ENCODE peak calls at places on chromosome 16, in ten cellular contexts. G is mesendoderm, O is lower lobe of right lung, S is ovary, X is uterus, Y is tibial artery, Z is right lobe of liver, U is thoracic aorta, R is fibroblast of lung, D is endodermal cell. F is an unnamed sample.

GRCh38 chr16:9123871-9124270 is 32.4 kb downstream of the HAPSTR1 start:
- DNase-seq in S (no peak), U (no peak), O (peak; percentile 86), Z (peak; percentile 76), X (no peak), R (no peak), G (no peak), D (no peak), Y (peak; percentile 76), F (peak; percentile 89)

GRCh38 chr16:89401641-89402445 is 88.5 kb downstream of the ANKRD11 start:
- DNase-seq in O (no peak), D (no peak), Z (no peak), S (no peak), X (no peak), G (no peak), U (no peak), R (no peak), Y (no peak), F (peak; percentile 38)

GRCh38 chr16:84924339-84925091 is 86.8 kb downstream of the ZDHHC7 start:
- DNase-seq in U (no peak), D (no peak), X (no peak), S (peak; percentile 54), O (no peak), Z (peak; percentile 50), Y (no peak), G (no peak), R (peak; percentile 48), F (peak; percentile 84)

GRCh38 chr16:19884021-19884485 is 595 bp downstream of the GPRC5B start:
- DNase-seq in O (peak; percentile 47), U (no peak), R (no peak), D (peak; percentile 80), X (peak; percentile 23), Y (no peak), S (peak; percentile 45), G (peak; percentile 47), Z (peak; percentile 33), F (peak; percentile 80)

GRCh38 chr16:78684655-78685400 is 585.4 kb downstream of the WWOX start:
- DNase-seq in O (no peak), Z (no peak), R (peak; percentile 58), S (no peak), D (no peak), Y (peak; percentile 67), G (no peak), X (peak; percentile 75), U (no peak), F (no peak)

GRCh38 chr16:57528499-57529323 is 7.7 kb downstream of the CCDC102A start:
- DNase-seq in Y (peak; percentile 57), R (no peak), X (peak; percentile 16), D (peak; percentile 95), O (peak; percentile 44), G (peak; percentile 83), Z (no peak), S (peak; percentile 16), U (no peak), F (peak; percentile 73)

GRCh38 chr16:85321856-85322271 is 209.6 kb upstream of the CIBAR2 start:
- DNase-seq in R (peak; percentile 99), X (peak; percentile 91), U (peak; percentile 95), O (peak; percentile 89), G (no peak), S (peak; percentile 93), Y (peak; percentile 100), D (no peak), Z (peak; percentile 95), F (peak; percentile 99)

GRCh38 chr16:49116873-49117272 is 164.8 kb downstream of the CBLN1 start:
- DNase-seq in X (no peak), D (no peak), U (no peak), Y (no peak), R (no peak), S (no peak), G (peak; percentile 16), O (no peak), Z (no peak), F (no peak)

GRCh38 chr16:11264155-11264832 is 4.8 kb downstream of the TNP2 start:
- DNase-seq in D (no peak), U (no peak), O (no peak), X (no peak), G (no peak), Z (no peak), S (no peak), Y (no peak), R (no peak), F (no peak)

GRCh38 chr16:88331989-88332920 is 50.5 kb upstream of the ZNF469 start:
- DNase-seq in X (peak; percentile 65), D (no peak), U (peak; percentile 36), R (peak; percentile 100), O (no peak), S (no peak), Y (peak; percentile 94), G (peak; percentile 8), Z (no peak), F (peak; percentile 73)

GRCh38 chr16:53506254-53506653 is 3.2 kb upstream of the AKTIP start:
- DNase-seq in D (no peak), Z (no peak), O (no peak), Y (no peak), R (no peak), G (no peak), U (no peak), S (no peak), X (no peak), F (no peak)

GRCh38 chr16:68782198-68783174 is 45.4 kb downstream of the CDH1 start:
- DNase-seq in R (no peak), S (no peak), G (no peak), D (no peak), O (no peak), X (no peak), Z (no peak), Y (no peak), U (no peak), F (no peak)

DNA sequence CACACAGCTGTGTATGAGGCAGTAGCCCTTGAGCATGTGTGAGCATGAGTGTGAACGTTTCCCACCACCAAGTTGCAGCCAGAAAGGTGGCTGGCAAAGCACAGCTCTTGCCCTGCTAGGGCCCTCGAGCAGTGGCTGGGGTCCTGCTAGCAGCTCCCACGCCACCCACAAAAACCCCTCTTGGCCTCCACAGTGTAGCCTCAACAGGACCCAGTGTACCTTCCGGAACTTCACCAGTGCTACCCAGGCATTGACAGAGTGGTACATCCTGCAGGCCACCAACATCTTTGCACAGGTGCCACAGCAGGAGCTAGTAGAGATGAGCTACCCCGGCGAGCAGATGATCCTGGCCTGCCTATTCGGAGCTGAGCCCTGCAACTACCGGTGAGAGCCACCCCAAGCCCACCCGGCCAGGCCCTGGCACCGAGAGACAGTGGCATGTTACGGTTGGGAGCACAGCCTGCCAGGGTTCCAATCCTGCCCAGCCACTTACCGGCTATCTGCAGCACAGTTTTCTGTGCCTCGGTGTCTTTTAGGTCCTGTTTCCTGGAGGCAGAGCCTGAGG is 53.1 kb downstream of the SCNN1B start:
- DNase-seq in D (no peak), U (no peak), S (no peak), Z (no peak), G (no peak), R (no peak), O (peak; percentile 19), X (no peak), Y (peak; percentile 51), F (peak; percentile 41)
- H3K4me1 ChIP-seq in D (no peaks in the 10 kb centered on the region), U (no peaks in the 10 kb centered on the region), S (no peaks in the 10 kb centered on the region), Z (no peaks in the 10 kb centered on the region), G (no peaks in the 10 kb centered on the region), R (no peaks in the 10 kb centered on the region), O (no peaks in the 10 kb centered on the region), X (no peaks in the 10 kb centered on the region), Y (no peaks in the 10 kb centered on the region), F (no peaks in the 10 kb centered on the region)

DNA sequence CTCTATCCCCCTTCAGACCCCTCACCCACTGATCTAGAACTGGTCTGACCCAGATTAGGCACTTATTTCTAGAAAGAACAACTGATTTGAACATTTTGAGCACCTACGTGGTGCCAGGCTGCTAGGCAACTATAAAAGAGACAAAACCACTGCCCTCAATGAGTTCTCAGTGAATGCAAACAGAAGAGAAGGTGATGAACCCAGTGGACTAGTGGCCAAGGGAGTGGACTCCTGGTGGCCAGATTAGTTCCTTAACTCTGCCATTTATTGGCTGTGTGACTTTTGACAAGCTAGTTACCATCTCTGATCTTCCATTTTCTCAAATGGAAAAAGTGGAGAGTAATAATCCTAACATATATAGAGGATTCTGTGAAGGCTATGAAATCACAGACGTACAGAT is 259.1 kb upstream of the SALL1 start:
- DNase-seq in R (no peak), X (no peak), O (no peak), Y (no peak), U (no peak), Z (no peak), S (no peak), D (no peak), G (no peak), F (no peak)
- H3K27ac ChIP-seq in R (no peak overlapping the region), X (no peak overlapping the region), O (no peak overlapping the region), Y (no peak overlapping the region), U (no peak overlapping the region), Z (peak overlapping the region; percentile 73), S (no peak overlapping the region), D (no peak overlapping the region), G (no peak overlapping the region), F (no peak overlapping the region)

DNA sequence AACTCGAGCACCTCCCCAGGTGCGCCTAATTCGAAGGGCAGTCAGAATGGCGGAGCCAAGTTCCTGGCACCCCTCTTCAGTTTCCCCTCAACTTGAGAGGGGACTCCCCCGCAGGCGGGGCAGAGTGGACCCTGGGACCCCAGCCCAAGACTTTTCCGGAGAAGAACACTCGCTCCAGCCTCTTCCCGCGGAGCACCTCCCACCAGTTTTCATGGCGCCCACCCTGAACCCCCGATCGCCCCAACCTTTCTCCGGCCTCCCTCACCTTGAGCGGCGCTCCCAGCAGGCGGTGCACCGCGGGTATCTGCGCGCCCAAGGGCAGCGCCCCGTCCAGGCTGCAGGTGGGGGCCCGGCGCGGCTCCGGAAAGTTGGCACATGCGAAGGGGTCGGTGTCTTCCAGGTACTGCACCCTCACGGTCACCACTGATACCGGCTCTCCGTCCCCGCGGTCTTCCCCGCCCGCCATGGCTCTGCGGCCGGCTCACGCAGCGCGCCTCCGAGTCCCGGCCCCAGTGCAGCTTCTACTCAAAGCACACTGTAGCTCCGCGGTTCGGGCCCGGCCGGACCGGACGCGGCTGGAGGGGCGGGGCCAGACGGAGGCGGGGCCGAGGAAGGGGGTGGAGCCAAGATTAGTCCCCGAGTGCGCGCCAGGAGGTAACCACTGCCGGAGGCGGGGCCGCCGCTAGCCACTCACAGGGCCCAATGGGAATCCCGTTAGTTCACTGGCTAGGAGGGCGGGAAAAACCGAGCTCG is at the start of gene FHOD1:
- DNase-seq in O (peak; percentile 99), X (peak; percentile 98), U (peak; percentile 94), Y (peak; percentile 99), R (peak; percentile 93), D (peak; percentile 99), Z (peak; percentile 95), G (peak; percentile 96), S (peak; percentile 99), F (peak; percentile 99)
- H3K4me1 ChIP-seq in O (peaks cover 61% of the 10 kb centered on the region), X (no peaks in the 10 kb centered on the region), U (peaks cover 44% of the 10 kb centered on the region), Y (peaks cover 38% of the 10 kb centered on the region), R (peaks cover 46% of the 10 kb centered on the region), D (peaks cover 24% of the 10 kb centered on the region), Z (no peaks in the 10 kb centered on the region), G (peaks cover 21% of the 10 kb centered on the region), S (peaks cover 12% of the 10 kb centered on the region), F (peaks cover 23% of the 10 kb centered on the region)

GRCh38 chr16:75415169-75415908 is 18.0 kb downstream of the CFDP1 start:
- DNase-seq in X (no peak), O (no peak), S (no peak), Z (no peak), R (no peak), D (no peak), G (no peak), Y (no peak), U (no peak), F (no peak)
- H3K27ac ChIP-seq in X (no peak overlapping the region), O (no peak overlapping the region), S (no peak overlapping the region), Z (no peak overlapping the region), R (no peak overlapping the region), D (peak overlapping the region; percentile 49), G (no peak overlapping the region), Y (no peak overlapping the region), U (no peak overlapping the region), F (no peak overlapping the region)